ENCODE peak calls at places on chromosomes 12 and 14, in four cellular contexts. J is NCI-H1694 treated with DMSO at 0.1 percent for 48 hours, Z is HFFc6, R is kidney. S is an unnamed sample.

GRCh38 chr12:122079038-122079531 is 529 bp downstream of the MLXIP start:
- DNase-seq in R (peak; percentile 86), Z (no peak), J (no peak), S (no peak)

GRCh38 chr14:89650077-89650978 is 233.3 kb upstream of the FOXN3 start:
- DNase-seq in J (no peak), Z (no peak), R (no peak), S (no peak)

GRCh38 chr12:119512772-119513497 is 80.6 kb upstream of the TMEM233 start:
- DNase-seq in J (no peak), R (no peak), Z (no peak), S (peak; percentile 16)

GRCh38 chr12:114676142-114676741 is 7.7 kb downstream of the TBX3 start:
- DNase-seq in R (no peak), J (no peak), Z (no peak), S (no peak)

GRCh38 chr12:116065561-116065960 is 211.9 kb downstream of the MED13L start:
- DNase-seq in Z (peak; percentile 35), J (no peak), R (no peak), S (peak; percentile 66)

GRCh38 chr12:14910090-14910915 is 24.6 kb upstream of the MGP start:
- DNase-seq in Z (no peak), J (no peak), R (no peak), S (peak; percentile 37)

GRCh38 chr12:78034025-78034424 is 203.3 kb downstream of the NAV3 start:
- DNase-seq in J (no peak), R (no peak), Z (no peak), S (peak; percentile 90)

GRCh38 chr12:74538491-74539258 is 1.0 kb downstream of the ATXN7L3B start:
- DNase-seq in Z (no peak), J (no peak), R (no peak), S (peak; percentile 16)

GRCh38 chr14:75373616-75374015 is 54.2 kb upstream of the JDP2 start:
- DNase-seq in Z (no peak), R (no peak), J (no peak), S (no peak)

GRCh38 chr12:30548203-30548602 is 147.5 kb downstream of the IPO8 start:
- DNase-seq in R (no peak), Z (no peak), J (no peak), S (no peak)

GRCh38 chr14:68783408-68784297 is 9.2 kb downstream of the ZFP36L1 start:
- DNase-seq in Z (no peak), J (no peak), R (no peak), S (no peak)

GRCh38 chr14:72521968-72522741 is 371.7 kb downstream of the DPF3 start:
- DNase-seq in Z (no peak), J (no peak), R (no peak), S (no peak)

GRCh38 chr14:104931323-104931770 is 6.7 kb downstream of the PLD4 start:
- DNase-seq in Z (no peak), J (no peak), R (no peak), S (no peak)

GRCh38 chr12:71397433-71397954 is 42.1 kb upstream of the LGR5 start:
- DNase-seq in Z (peak; percentile 23), R (no peak), J (no peak), S (peak; percentile 52)

GRCh38 chr12:26845057-26845666 is 12.2 kb upstream of the ITPR2 start:
- DNase-seq in R (peak; percentile 77), Z (peak; percentile 17), J (peak; percentile 13), S (peak; percentile 63)

GRCh38 chr12:38886064-38886463 is 19.3 kb downstream of the CPNE8 start:
- DNase-seq in R (no peak), Z (no peak), J (no peak), S (peak; percentile 71)

GRCh38 chr14:70254476-70254961 is 65.8 kb upstream of the SLC8A3 start:
- DNase-seq in Z (no peak), R (peak; percentile 84), J (peak; percentile 49), S (no peak)

GRCh38 chr12:20830456-20830855 is 20.0 kb downstream of the SLCO1B3 start:
- DNase-seq in Z (no peak), R (no peak), J (no peak), S (no peak)

GRCh38 chr12:24845615-24846014 is 103.3 kb downstream of the BCAT1 start:
- DNase-seq in J (no peak), Z (no peak), R (no peak), S (peak; percentile 43)

GRCh38 chr14:68342216-68342615 is 450.7 kb downstream of the ZFP36L1 start:
- DNase-seq in R (no peak), Z (no peak), J (no peak), S (no peak)

GRCh38 chr12:46493352-46494209 is 121.0 kb upstream of the SLC38A2 start:
- DNase-seq in R (no peak), Z (no peak), J (no peak), S (no peak)

GRCh38 chr12:116143883-116144266 is 133.6 kb downstream of the MED13L start:
- DNase-seq in J (no peak), Z (peak; percentile 55), R (no peak), S (peak; percentile 65)

GRCh38 chr12:116133149-116133548 is 144.3 kb downstream of the MED13L start:
- DNase-seq in J (no peak), Z (no peak), R (no peak), S (peak; percentile 46)

GRCh38 chr12:106759526-106760183 is 14.8 kb upstream of the RIC8B start:
- DNase-seq in Z (no peak), R (no peak), J (no peak), S (peak; percentile 50)

GRCh38 chr12:120339256-120339655 is 11.7 kb upstream of the PLA2G1B start:
- DNase-seq in J (no peak), Z (no peak), R (no peak), S (no peak)

GRCh38 chr14:91012050-91012449 is 48.4 kb downstream of the RPS6KA5 start:
- DNase-seq in Z (no peak), J (no peak), R (no peak), S (peak; percentile 8)

GRCh38 chr14:56027916-56028637 is 90.1 kb upstream of the PELI2 start:
- DNase-seq in R (peak; percentile 58), Z (no peak), J (no peak), S (peak; percentile 2)

GRCh38 chr12:27424631-27425230 is 21.8 kb upstream of the SMCO2 start:
- DNase-seq in R (no peak), Z (peak; percentile 34), J (peak; percentile 39), S (peak; percentile 88)

GRCh38 chr14:81710232-81710845 is 176.7 kb upstream of the SEL1L start:
- DNase-seq in R (no peak), Z (peak; percentile 20), J (peak; percentile 68), S (peak; percentile 4)

GRCh38 chr12:34286934-34287333 is 264.6 kb downstream of the ALG10 start:
- DNase-seq in Z (no peak), R (no peak), J (no peak), S (no peak)

GRCh38 chr12:76346798-76347420 is 1.3 kb downstream of the BBS10 start:
- DNase-seq in J (peak; percentile 55), Z (peak; percentile 75), R (no peak), S (peak; percentile 84)

GRCh38 chr12:117367006-117367638 is 5.7 kb upstream of the NOS1 start:
- DNase-seq in Z (peak; percentile 66), R (no peak), J (peak; percentile 76), S (peak; percentile 71)

GRCh38 chr14:60736494-60736893 is 1.9 kb downstream of the MNAT1 start:
- DNase-seq in J (no peak), R (no peak), Z (peak; percentile 81), S (peak; percentile 77)

S was measured in fibroblast of the aortic adventitia.